ENCODE peak calls at places on chromosome 20, in seven cellular contexts. R is foreskin keratinocyte, O is ovary, U is H9, K is hepatocyte, A is tibial artery, Y is fibroblast of lung. I is an unnamed sample.

GRCh38 chr20:3586111-3586510 is 77.1 kb downstream of the GFRA4 start:
- DNase-seq in A (no peak), U (no peak), O (no peak), Y (no peak), K (no peak), R (no peak), I (no peak)

GRCh38 chr20:7775072-7775471 is 165.2 kb downstream of the HAO1 start:
- DNase-seq in R (no peak), A (no peak), U (no peak), O (no peak), Y (peak; percentile 64), K (no peak), I (no peak)

GRCh38 chr20:36861875-36862801 is 13.8 kb upstream of the TLDC2 start:
- DNase-seq in Y (peak; percentile 79), U (peak; percentile 52), K (peak; percentile 77), R (peak; percentile 98), O (peak; percentile 91), A (peak; percentile 93), I (peak; percentile 95)

GRCh38 chr20:59598625-59599310 is 5.6 kb upstream of the PHACTR3 start:
- DNase-seq in U (peak; percentile 70), O (no peak), A (no peak), R (peak; percentile 5), Y (no peak), K (peak; percentile 56), I (peak; percentile 50)

GRCh38 chr20:59977086-59977485 is 18.9 kb downstream of the CDH26 start:
- DNase-seq in A (no peak), O (no peak), U (no peak), Y (no peak), K (no peak), R (no peak), I (no peak)

GRCh38 chr20:61376541-61377231 is 124.6 kb downstream of the CDH4 start:
- DNase-seq in O (no peak), K (no peak), A (no peak), U (no peak), Y (no peak), R (no peak), I (no peak)

GRCh38 chr20:11267131-11267761 is 593.4 kb upstream of the JAG1 start:
- DNase-seq in A (peak; percentile 25), O (peak; percentile 58), R (peak; percentile 97), Y (peak; percentile 98), U (peak; percentile 58), K (peak; percentile 84), I (peak; percentile 96)

GRCh38 chr20:38170219-38170902 is 5.3 kb upstream of the TGM2 start:
- DNase-seq in Y (no peak), O (no peak), R (no peak), U (no peak), A (no peak), K (no peak), I (no peak)

GRCh38 chr20:37734228-37734980 is 40.6 kb downstream of the CTNNBL1 start:
- DNase-seq in U (no peak), Y (peak; percentile 75), A (no peak), R (no peak), K (no peak), O (no peak), I (no peak)

GRCh38 chr20:38178065-38178471 is 13.0 kb upstream of the TGM2 start:
- DNase-seq in A (no peak), O (no peak), Y (no peak), K (no peak), R (no peak), U (no peak), I (no peak)

GRCh38 chr20:62367136-62367482 is at the start of gene LAMA5:
- DNase-seq in K (peak; percentile 89), O (no peak), R (no peak), U (peak; percentile 76), A (no peak), Y (peak; percentile 35), I (peak; percentile 59)

GRCh38 chr20:2820896-2821869 is 5.0 kb downstream of the TMEM239 start:
- DNase-seq in U (peak; percentile 70), A (no peak), O (no peak), K (no peak), R (no peak), Y (no peak), I (no peak)

GRCh38 chr20:6142348-6142993 is 19.6 kb upstream of the FERMT1 start:
- DNase-seq in O (peak; percentile 43), R (peak; percentile 37), Y (peak; percentile 32), A (peak; percentile 34), U (no peak), K (peak; percentile 82), I (peak; percentile 89)

GRCh38 chr20:37519508-37520416 is 1.3 kb upstream of the NNAT start:
- DNase-seq in A (no peak), R (no peak), K (no peak), U (no peak), Y (no peak), O (no peak), I (no peak)

GRCh38 chr20:14142964-14143627 is 147.8 kb downstream of the MACROD2 start:
- DNase-seq in O (no peak), U (no peak), Y (peak; percentile 73), R (peak; percentile 46), K (peak; percentile 46), A (no peak), I (no peak)

GRCh38 chr20:62356143-62356947 is 10.8 kb downstream of the LAMA5 start:
- DNase-seq in A (no peak), R (no peak), Y (no peak), K (no peak), O (no peak), U (no peak), I (no peak)

GRCh38 chr20:53255102-53255710 is 283.0 kb downstream of the TSHZ2 start:
- DNase-seq in O (no peak), R (no peak), K (no peak), A (no peak), Y (no peak), U (no peak), I (no peak)

GRCh38 chr20:8790442-8791074 is 278.3 kb upstream of the PLCB4 start:
- DNase-seq in U (no peak), Y (peak; percentile 45), A (no peak), K (peak; percentile 61), R (peak; percentile 30), O (peak; percentile 40), I (peak; percentile 81)

GRCh38 chr20:51624157-51624731 is 81.7 kb upstream of the NFATC2 start:
- DNase-seq in A (peak; percentile 39), R (peak; percentile 39), U (peak; percentile 89), O (peak; percentile 55), K (peak; percentile 73), Y (peak; percentile 57), I (peak; percentile 94)

GRCh38 chr20:62970307-62971210 is 18.1 kb downstream of the SLC17A9 start:
- DNase-seq in Y (no peak), U (no peak), A (no peak), K (no peak), O (no peak), R (no peak), I (no peak)

GRCh38 chr20:23049201-23049932 is at the start of gene THBD:
- DNase-seq in O (peak; percentile 64), A (peak; percentile 88), K (peak; percentile 84), Y (peak; percentile 52), U (peak; percentile 71), R (peak; percentile 85), I (peak; percentile 73)

GRCh38 chr20:43318749-43319148 is 129.0 kb upstream of the PTPRT start:
- DNase-seq in A (no peak), U (no peak), R (no peak), K (no peak), O (no peak), Y (no peak), I (no peak)

GRCh38 chr20:43320536-43320935 is 130.8 kb upstream of the PTPRT start:
- DNase-seq in O (no peak), R (no peak), K (no peak), Y (no peak), U (no peak), A (no peak), I (no peak)

GRCh38 chr20:43316271-43316670 is 126.6 kb upstream of the PTPRT start:
- DNase-seq in A (no peak), U (no peak), K (no peak), R (no peak), O (no peak), Y (no peak), I (no peak)
- H3K27me3 ChIP-seq in A (no peaks in the 10 kb centered on the region), U (no peaks in the 10 kb centered on the region), K (no peaks in the 10 kb centered on the region), R (no peaks in the 10 kb centered on the region), O (no peaks in the 10 kb centered on the region), Y (no peaks in the 10 kb centered on the region), I (peaks cover under 1% of the 10 kb centered on the region)

GRCh38 chr20:46056027-46056833 is 27.2 kb downstream of the SLC12A5 start:
- DNase-seq in A (no peak), R (no peak), O (no peak), U (no peak), K (no peak), Y (no peak), I (no peak)
- H3K27me3 ChIP-seq in A (no peaks in the 10 kb centered on the region), R (peaks cover 50% of the 10 kb centered on the region), O (no peaks in the 10 kb centered on the region), U (peaks cover 25% of the 10 kb centered on the region), K (peaks cover 19% of the 10 kb centered on the region), Y (no peaks in the 10 kb centered on the region), I (no peaks in the 10 kb centered on the region)

GRCh38 chr20:1467355-1468116 is 887 bp upstream of the NSFL1C start:
- DNase-seq in A (peak; percentile 41), O (no peak), U (peak; percentile 43), Y (no peak), K (peak; percentile 52), R (no peak), I (no peak)

GRCh38 chr20:1471242-1471641 is 4.6 kb upstream of the NSFL1C start:
- DNase-seq in Y (no peak), U (no peak), O (no peak), K (no peak), A (no peak), R (no peak), I (no peak)

GRCh38 chr20:1468117-1468624 is 1.5 kb upstream of the NSFL1C start:
- DNase-seq in R (no peak), O (no peak), U (no peak), A (no peak), K (no peak), Y (no peak), I (no peak)

GRCh38 chr20:1469306-1469905 is 2.8 kb upstream of the NSFL1C start:
- DNase-seq in U (no peak), A (no peak), K (no peak), R (no peak), O (no peak), Y (no peak), I (no peak)

DNA sequence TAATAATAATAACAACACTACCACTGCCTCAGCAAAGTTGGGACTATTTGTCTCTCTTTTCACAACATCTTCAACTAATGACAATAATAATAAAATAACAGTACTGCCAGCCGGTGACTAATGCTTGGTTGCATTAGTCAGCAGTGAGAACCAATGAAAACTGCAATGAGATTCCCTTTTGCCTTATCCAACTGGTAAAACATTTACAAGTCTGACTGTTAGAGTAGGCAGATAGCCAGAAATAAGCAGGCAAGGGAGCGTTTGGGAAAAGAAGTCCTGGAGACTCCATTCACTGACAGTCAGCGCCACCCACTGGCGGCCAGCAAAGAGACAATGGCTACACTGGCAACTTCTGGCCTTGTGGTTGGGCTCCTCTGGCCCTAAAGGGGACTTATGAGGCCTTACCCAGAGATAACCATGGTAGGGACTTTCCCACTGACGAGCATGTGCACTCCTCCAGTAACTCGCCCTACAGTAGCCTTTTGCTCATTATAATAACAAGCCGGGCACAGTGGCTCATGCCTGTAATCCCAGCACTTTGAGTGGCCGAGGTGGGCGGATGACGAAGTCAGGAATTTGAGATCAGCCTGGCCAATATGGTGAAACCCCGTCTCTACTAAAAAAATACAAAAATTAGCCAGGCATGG is 3.4 kb upstream of the NSFL1C start:
- DNase-seq in O (peak; percentile 37), K (peak; percentile 95), Y (peak; percentile 99), A (peak; percentile 83), U (peak; percentile 90), R (peak; percentile 99), I (peak; percentile 100)
- H3K27me3 ChIP-seq in O (no peaks in the 10 kb centered on the region), K (no peaks in the 10 kb centered on the region), Y (peaks cover 4% of the 10 kb centered on the region), A (no peaks in the 10 kb centered on the region), U (no peaks in the 10 kb centered on the region), R (no peaks in the 10 kb centered on the region), I (no peaks in the 10 kb centered on the region)

GRCh38 chr20:20369353-20370086 is 1.6 kb downstream of the INSM1 start:
- DNase-seq in R (peak; percentile 41), O (no peak), K (peak; percentile 17), A (no peak), U (peak; percentile 86), Y (no peak), I (peak; percentile 33)
- H3K27me3 ChIP-seq in R (peaks cover 97% of the 10 kb centered on the region), O (peaks cover 5% of the 10 kb centered on the region), K (peaks cover 88% of the 10 kb centered on the region), A (no peaks in the 10 kb centered on the region), U (peaks cover 32% of the 10 kb centered on the region), Y (peaks cover 71% of the 10 kb centered on the region), I (peaks cover 85% of the 10 kb centered on the region)

I was measured in PC-3.